ENCODE peak calls at places on chromosomes 16 and 17, in ten cellular contexts. N is spleen; B is CD8-positive, alpha-beta T cell; O is gastrocnemius medialis; L is tibial artery; H is left lung; K is suprapubic skin; M is CD8-positive, alpha-beta memory T cell; E is body of pancreas; J is brain microvascular endothelial cell. R is an unnamed sample.

GRCh38 chr17:40341808-40342574 is 22.5 kb downstream of the GJD3 start:
- DNase-seq in N (peak; percentile 93), B (no peak), O (peak; percentile 73), L (peak; percentile 79), H (peak; percentile 96), K (peak; percentile 93), M (no peak), E (peak; percentile 72), J (peak; percentile 66), R (peak; percentile 80)

GRCh38 chr17:32281011-32281451 is 15.4 kb downstream of the RHBDL3 start:
- DNase-seq in N (no peak), B (no peak), O (no peak), L (no peak), H (no peak), K (no peak), M (no peak), E (peak; percentile 29), J (no peak), R (no peak)

GRCh38 chr17:68768804-68769203 is 167.6 kb upstream of the FAM20A start:
- DNase-seq in N (no peak), B (no peak), O (no peak), L (no peak), H (no peak), K (no peak), M (no peak), E (no peak), J (no peak), R (no peak)

GRCh38 chr16:46789499-46790414 is 41.2 kb downstream of the C16orf87 start:
- DNase-seq in N (peak; percentile 97), B (peak; percentile 75), O (peak; percentile 59), L (peak; percentile 61), H (peak; percentile 95), K (peak; percentile 86), M (peak; percentile 80), E (peak; percentile 85), J (peak; percentile 64), R (peak; percentile 61)

GRCh38 chr17:74957935-74958549 is 14.5 kb downstream of the HID1 start:
- DNase-seq in N (peak; percentile 93), B (peak; percentile 70), O (peak; percentile 39), L (peak; percentile 63), H (peak; percentile 94), K (peak; percentile 89), M (peak; percentile 56), E (peak; percentile 78), J (peak; percentile 51), R (peak; percentile 83)

GRCh38 chr16:86061771-86062170 is 162.8 kb downstream of the IRF8 start:
- DNase-seq in N (peak; percentile 51), B (no peak), O (no peak), L (no peak), H (peak; percentile 28), K (no peak), M (no peak), E (no peak), J (no peak), R (no peak)

GRCh38 chr17:68314916-68315535 is 23.7 kb downstream of the ARSG start:
- DNase-seq in N (no peak), B (no peak), O (no peak), L (peak; percentile 63), H (no peak), K (no peak), M (peak; percentile 30), E (no peak), J (no peak), R (no peak)

GRCh38 chr17:82117139-82118090 is 19.4 kb upstream of the FASN start:
- DNase-seq in N (no peak), B (no peak), O (no peak), L (no peak), H (no peak), K (no peak), M (no peak), E (no peak), J (no peak), R (no peak)

GRCh38 chr17:33142703-33143299 is 150.3 kb downstream of the ASIC2 start:
- DNase-seq in N (no peak), B (no peak), O (no peak), L (no peak), H (no peak), K (no peak), M (no peak), E (peak; percentile 20), J (no peak), R (no peak)

GRCh38 chr16:86854895-86855294 is 276.5 kb downstream of the FOXL1 start:
- DNase-seq in N (no peak), B (no peak), O (no peak), L (no peak), H (no peak), K (no peak), M (no peak), E (no peak), J (no peak), R (no peak)

GRCh38 chr16:89184685-89185061 is 13.1 kb downstream of the CDH15 start:
- DNase-seq in N (no peak), B (no peak), O (no peak), L (no peak), H (peak; percentile 57), K (no peak), M (no peak), E (no peak), J (no peak), R (no peak)

GRCh38 chr17:4101127-4101798 is 41.6 kb downstream of the ZZEF1 start:
- DNase-seq in N (no peak), B (no peak), O (no peak), L (no peak), H (no peak), K (no peak), M (no peak), E (no peak), J (peak; percentile 45), R (no peak)

GRCh38 chr17:80825471-80826345 is 165.9 kb upstream of the CHMP6 start:
- DNase-seq in N (peak; percentile 47), B (no peak), O (no peak), L (no peak), H (peak; percentile 61), K (no peak), M (no peak), E (no peak), J (no peak), R (peak; percentile 35)

GRCh38 chr16:78628526-78628925 is 529.1 kb downstream of the WWOX start:
- DNase-seq in N (no peak), B (no peak), O (no peak), L (no peak), H (no peak), K (no peak), M (no peak), E (no peak), J (peak; percentile 15), R (no peak)

GRCh38 chr17:51056813-51057510 is 63.7 kb downstream of the SPAG9 start:
- DNase-seq in N (no peak), B (no peak), O (peak; percentile 14), L (no peak), H (no peak), K (no peak), M (peak; percentile 15), E (peak; percentile 18), J (peak; percentile 94), R (no peak)

GRCh38 chr16:84339316-84339715 is 29.0 kb upstream of the ATP2C2 start:
- DNase-seq in N (no peak), B (no peak), O (no peak), L (no peak), H (no peak), K (no peak), M (no peak), E (no peak), J (no peak), R (no peak)

GRCh38 chr16:81515281-81515680 is 70.7 kb downstream of the CMIP start:
- DNase-seq in N (peak; percentile 47), B (no peak), O (no peak), L (no peak), H (no peak), K (no peak), M (no peak), E (no peak), J (no peak), R (peak; percentile 12)

GRCh38 chr17:72004011-72004427 is 116.8 kb upstream of the SOX9 start:
- DNase-seq in N (no peak), B (no peak), O (no peak), L (no peak), H (no peak), K (no peak), M (no peak), E (no peak), J (no peak), R (no peak)

GRCh38 chr16:11916524-11917285 is 949 bp upstream of the GSPT1 start:
- DNase-seq in N (no peak), B (no peak), O (no peak), L (no peak), H (no peak), K (no peak), M (no peak), E (peak; percentile 36), J (no peak), R (no peak)

DNA sequence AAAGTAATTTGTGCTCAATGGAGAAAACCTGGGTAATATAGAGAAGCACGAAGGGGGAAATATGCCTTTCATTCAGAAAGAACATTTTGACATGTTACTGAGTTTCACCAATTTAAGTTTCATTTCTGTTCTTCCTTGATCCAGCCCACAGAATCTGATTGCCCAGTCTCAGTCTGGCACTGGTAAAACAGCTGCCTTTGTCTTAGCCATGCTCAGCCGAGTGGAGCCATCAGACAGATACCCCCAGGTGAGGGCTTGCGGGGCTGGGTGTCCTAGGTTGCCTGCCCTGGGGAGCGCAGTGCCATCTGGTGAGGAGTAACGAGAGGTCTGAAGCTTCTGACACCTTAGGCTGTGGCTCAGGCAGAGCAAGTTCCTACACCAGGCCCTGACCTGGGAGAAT is 17.7 kb downstream of the DDX19A start:
- DNase-seq in N (no peak), B (no peak), O (no peak), L (no peak), H (no peak), K (no peak), M (no peak), E (no peak), J (no peak), R (no peak)
- H3K36me3 ChIP-seq in N (peaks cover 10% of the 10 kb centered on the region), B (peaks cover 48% of the 10 kb centered on the region), O (peaks cover 82% of the 10 kb centered on the region), L (peaks cover 91% of the 10 kb centered on the region), H (peaks cover 4% of the 10 kb centered on the region), K (peaks cover 100% of the 10 kb centered on the region), M (peaks cover 50% of the 10 kb centered on the region), E (peaks cover 43% of the 10 kb centered on the region), J (peaks cover 59% of the 10 kb centered on the region), R (no peaks in the 10 kb centered on the region)

GRCh38 chr17:38322156-38322779 is 21.5 kb downstream of the GPR179 start:
- DNase-seq in N (peak; percentile 91), B (peak; percentile 64), O (no peak), L (peak; percentile 62), H (peak; percentile 88), K (no peak), M (peak; percentile 50), E (peak; percentile 64), J (peak; percentile 33), R (no peak)
- H3K4me3 ChIP-seq in N (no peak overlapping the region), B (no peak overlapping the region), O (no peak overlapping the region), L (no peak overlapping the region), H (no peak overlapping the region), K (no peak overlapping the region), M (no peak overlapping the region), E (no peak overlapping the region), J (no peak overlapping the region), R (no peak overlapping the region)

GRCh38 chr16:53320992-53321391 is 113.3 kb upstream of the RBL2 start:
- DNase-seq in N (no peak), B (no peak), O (no peak), L (no peak), H (no peak), K (no peak), M (no peak), E (no peak), J (no peak), R (no peak)
- H3K36me3 ChIP-seq in N (no peaks in the 10 kb centered on the region), B (peaks cover 4% of the 10 kb centered on the region), O (peaks cover 94% of the 10 kb centered on the region), L (peaks cover 75% of the 10 kb centered on the region), H (no peaks in the 10 kb centered on the region), K (peaks cover 94% of the 10 kb centered on the region), M (peaks cover 10% of the 10 kb centered on the region), E (peaks cover 26% of the 10 kb centered on the region), J (peaks cover 61% of the 10 kb centered on the region), R (peaks cover 6% of the 10 kb centered on the region)

GRCh38 chr16:4328580-4329353 is 12.9 kb downstream of the GLIS2 start:
- DNase-seq in N (no peak), B (no peak), O (no peak), L (no peak), H (no peak), K (no peak), M (no peak), E (no peak), J (no peak), R (no peak)
- H3K4me3 ChIP-seq in N (no peak overlapping the region), B (no peak overlapping the region), O (peak overlapping the region; percentile 56), L (peak overlapping the region; percentile 58), H (peak overlapping the region; percentile 27), K (peak overlapping the region; percentile 55), M (no peak overlapping the region), E (no peak overlapping the region), J (no peak overlapping the region), R (peak overlapping the region; percentile 70)

R was measured in breast epithelium.